ENCODE peak calls at places on chromosome 17, in six cellular contexts. L is HCT116, P is A549, S is GM12878, G is K562, D is HepG2. O is an unnamed sample.

GRCh38 chr17:82235775-82236141 is 6.9 kb downstream of the SLC16A3 start:
- DNase-seq in D (no peak), P (no peak), S (no peak), L (no peak), G (no peak), O (no peak)

GRCh38 chr17:81385320-81386111 is 9.7 kb upstream of the BAHCC1 start:
- DNase-seq in P (no peak), L (no peak), D (peak; percentile 64), G (no peak), S (no peak), O (no peak)

GRCh38 chr17:75515523-75516254 is at the start of gene CASKIN2:
- DNase-seq in G (peak; percentile 96), P (peak; percentile 99), D (peak; percentile 86), L (peak; percentile 88), S (peak; percentile 30), O (peak; percentile 100)

GRCh38 chr17:48728232-48729231 is at the start of gene HOXB13:
- DNase-seq in P (peak; percentile 86), G (peak; percentile 63), D (no peak), S (no peak), L (peak; percentile 75), O (peak; percentile 54)

GRCh38 chr17:42016411-42016831 is 818 bp downstream of the DNAJC7 start:
- DNase-seq in G (peak; percentile 37), P (no peak), D (no peak), L (no peak), S (no peak), O (peak; percentile 34)

GRCh38 chr17:2184993-2185931 is 118.3 kb downstream of the SMG6 start:
- DNase-seq in P (no peak), L (no peak), D (no peak), S (no peak), G (no peak), O (peak; percentile 42)

GRCh38 chr17:39809221-39809620 is 54.9 kb downstream of the IKZF3 start:
- DNase-seq in P (no peak), S (no peak), L (no peak), D (no peak), G (no peak), O (no peak)

GRCh38 chr17:31318298-31319190 is 2.9 kb downstream of the EVI2A start:
- DNase-seq in D (no peak), P (no peak), L (no peak), S (peak; percentile 63), G (no peak), O (no peak)

GRCh38 chr17:72682597-72682996 is 409.9 kb downstream of the SLC39A11 start:
- DNase-seq in D (peak; percentile 72), S (no peak), L (no peak), G (no peak), P (peak; percentile 76), O (no peak)

GRCh38 chr17:40377832-40378231 is 13.3 kb upstream of the GJD3 start:
- DNase-seq in P (no peak), D (no peak), S (no peak), L (no peak), G (no peak), O (no peak)

GRCh38 chr17:29178750-29179231 is 1.4 kb downstream of the MYO18A start:
- DNase-seq in P (peak; percentile 41), G (no peak), S (no peak), L (no peak), D (peak; percentile 29), O (no peak)

GRCh38 chr17:76370261-76370993 is 14.0 kb upstream of the SPHK1 start:
- DNase-seq in P (peak; percentile 79), D (no peak), L (no peak), S (no peak), G (peak; percentile 58), O (peak; percentile 65)

GRCh38 chr17:7468290-7468689 is 11.1 kb downstream of the ZBTB4 start:
- DNase-seq in L (no peak), D (no peak), S (no peak), G (no peak), P (no peak), O (no peak)

GRCh38 chr17:38730526-38731379 is 612 bp downstream of the CISD3 start:
- DNase-seq in D (peak; percentile 90), L (no peak), S (no peak), P (peak; percentile 61), G (no peak), O (peak; percentile 80)

GRCh38 chr17:31509095-31509804 is 117.8 kb downstream of the RAB11FIP4 start:
- DNase-seq in S (no peak), L (no peak), P (no peak), D (no peak), G (no peak), O (no peak)

GRCh38 chr17:74970395-74970794 is 2.2 kb downstream of the HID1 start:
- DNase-seq in G (no peak), P (no peak), S (no peak), D (no peak), L (no peak), O (no peak)

GRCh38 chr17:73323622-73324455 is 12.0 kb upstream of the CDC42EP4 start:
- DNase-seq in D (no peak), L (no peak), P (no peak), S (no peak), G (no peak), O (peak; percentile 41)

GRCh38 chr17:30922235-30922993 is 669 bp downstream of the ADAP2 start:
- DNase-seq in L (no peak), P (no peak), G (no peak), D (no peak), S (no peak), O (peak; percentile 67)

GRCh38 chr17:58706351-58707140 is 14.1 kb downstream of the RAD51C start:
- DNase-seq in S (peak; percentile 41), P (no peak), L (no peak), D (no peak), G (no peak), O (no peak)

GRCh38 chr17:58702708-58703107 is 10.3 kb downstream of the RAD51C start:
- DNase-seq in P (no peak), D (no peak), L (no peak), G (no peak), S (no peak), O (no peak)

GRCh38 chr17:58702045-58702476 is 9.7 kb downstream of the RAD51C start:
- DNase-seq in S (peak; percentile 73), P (no peak), G (no peak), L (no peak), D (no peak), O (no peak)

GRCh38 chr17:58703887-58704286 is 11.5 kb downstream of the RAD51C start:
- DNase-seq in D (no peak), S (no peak), L (no peak), P (no peak), G (no peak), O (no peak)

GRCh38 chr17:58703137-58703846 is 10.9 kb downstream of the RAD51C start:
- DNase-seq in L (no peak), G (no peak), D (no peak), P (no peak), S (no peak), O (no peak)
- H3K4me3 ChIP-seq in L (no peak overlapping the region), G (no peak overlapping the region), D (no peak overlapping the region), P (no peak overlapping the region), S (no peak overlapping the region), O (no peak overlapping the region)

GRCh38 chr17:16919663-16920627 is 52.0 kb downstream of the TNFRSF13B start:
- DNase-seq in G (peak; percentile 11), L (no peak), P (no peak), D (no peak), S (no peak), O (no peak)
- TF ChIP-seq REST in G (no peak), L (no peak), P (no peak), D (no peak), S (no peak), O (no peak)

DNA sequence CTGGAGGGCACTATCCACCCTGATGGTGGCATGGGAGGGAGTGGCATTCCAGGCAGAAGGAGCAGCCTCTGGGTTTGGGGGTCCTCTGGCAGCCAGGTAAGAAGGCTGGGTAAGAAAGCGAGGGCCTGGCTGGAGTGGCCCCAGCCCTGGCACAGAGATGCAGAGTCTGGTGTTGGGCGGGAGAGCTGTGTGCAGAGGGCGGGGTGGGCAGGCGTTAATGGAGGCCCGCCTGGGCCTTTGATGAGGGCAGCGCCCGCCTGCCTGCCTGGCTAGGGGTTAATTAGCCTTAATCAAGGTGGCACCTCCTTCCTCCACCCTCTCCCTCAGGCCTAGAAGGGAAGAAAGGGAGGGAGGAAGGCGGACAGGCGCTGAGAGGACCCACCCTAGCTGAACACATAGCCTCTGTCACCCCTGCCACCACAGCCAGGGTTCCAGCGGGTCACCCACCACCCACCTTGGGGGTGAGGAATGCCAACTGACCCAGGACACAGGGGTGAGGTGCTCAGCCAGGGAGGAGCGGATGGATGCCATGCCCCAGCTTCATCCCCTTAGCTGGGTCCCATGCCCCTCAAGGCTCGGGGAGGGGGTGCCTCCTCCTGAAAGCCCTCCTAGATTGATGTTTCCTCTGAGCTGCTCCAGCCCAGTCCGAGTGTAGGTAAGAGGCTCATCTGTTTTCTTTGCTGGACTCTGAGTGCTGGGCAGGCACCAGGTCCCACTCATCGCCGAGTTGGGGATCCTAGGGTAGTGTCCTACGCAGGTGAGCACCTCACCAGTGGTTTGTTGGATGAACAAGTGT is 13.4 kb upstream of the FAM83G start:
- DNase-seq in P (no peak), G (no peak), D (no peak), S (no peak), L (no peak), O (no peak)
- TF ChIP-seq MAX in P (no peak), G (no peak), D (no peak), S (no peak), L (no peak), O (no peak)

GRCh38 chr17:50641339-50641725 is 6.7 kb downstream of the ABCC3 start:
- DNase-seq in S (no peak), D (no peak), G (no peak), L (no peak), P (no peak), O (no peak)

GRCh38 chr17:50637829-50638571 is 3.3 kb downstream of the ABCC3 start:
- DNase-seq in L (no peak), P (no peak), G (no peak), D (no peak), S (no peak), O (peak; percentile 9)

GRCh38 chr17:50638572-50638850 is 3.8 kb downstream of the ABCC3 start:
- DNase-seq in S (no peak), L (no peak), D (no peak), P (peak; percentile 94), G (no peak), O (no peak)

GRCh38 chr17:50640701-50641338 is 6.1 kb downstream of the ABCC3 start:
- DNase-seq in G (peak; percentile 79), L (no peak), S (no peak), D (peak; percentile 79), P (no peak), O (no peak)

DNA sequence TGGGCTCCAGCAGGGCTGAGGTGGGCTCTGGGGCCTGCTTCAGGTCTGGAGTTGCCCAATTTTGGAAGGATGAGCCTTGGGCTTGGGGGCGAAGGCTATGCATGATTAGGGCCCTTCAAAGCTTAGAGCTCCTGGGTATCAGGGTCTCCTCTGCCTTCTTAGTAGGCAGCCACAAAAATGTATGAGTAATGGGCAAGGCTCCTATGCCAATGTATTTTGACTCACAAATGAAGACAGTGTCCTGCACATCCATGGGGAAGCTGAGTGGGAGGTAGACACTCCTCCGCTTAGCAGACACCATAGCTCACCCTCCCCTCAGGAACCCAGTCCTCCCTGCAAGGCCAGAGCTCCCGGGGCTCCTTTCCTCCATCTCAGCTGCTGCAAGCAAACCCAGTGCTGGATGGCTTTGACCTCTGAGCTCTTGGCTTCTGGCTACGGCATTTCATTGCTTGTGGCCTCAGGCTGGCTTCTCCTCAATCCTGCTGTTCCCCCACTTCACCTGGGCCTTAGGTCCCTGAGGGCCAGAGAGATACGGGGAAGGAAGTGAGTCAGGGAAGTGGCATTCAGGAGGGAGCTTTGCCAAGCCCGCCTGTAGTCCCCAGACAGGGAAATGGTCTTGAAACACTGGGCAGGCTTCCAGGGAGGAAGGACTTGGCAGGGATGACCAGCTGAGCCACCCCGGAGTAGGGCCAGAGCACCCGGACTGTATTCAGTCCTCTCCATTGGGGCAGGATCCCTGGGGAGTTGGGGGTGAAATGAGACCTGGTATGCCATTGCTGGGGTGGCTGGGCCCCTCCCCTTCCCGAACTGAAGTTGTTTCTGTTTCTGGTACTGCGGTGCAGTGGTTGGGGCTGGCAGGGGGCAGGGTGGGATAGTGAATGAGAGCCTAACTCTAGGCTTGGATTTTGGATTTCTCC is 4.4 kb downstream of the ABCC3 start:
- DNase-seq in G (no peak), D (peak; percentile 58), S (no peak), L (peak; percentile 99), P (peak; percentile 96), O (peak; percentile 81)
- H3K4me3 ChIP-seq in G (no peak overlapping the region), D (no peak overlapping the region), S (no peak overlapping the region), L (peak overlapping the region; percentile 43), P (peak overlapping the region; percentile 92), O (peak overlapping the region; percentile 4)